ENCODE peak calls at places on chromosome 22, in five cellular contexts. H is body of pancreas, V is fibroblast of lung, N is uterus, I is GM23248. E is an unnamed sample.

GRCh38 chr22:26047516-26047915 is 121.7 kb upstream of the SEZ6L start:
- DNase-seq in V (no peak), I (no peak), N (no peak), H (no peak), E (no peak)

GRCh38 chr22:33697640-33698039 is 222.6 kb downstream of the LARGE1 start:
- DNase-seq in V (no peak), N (no peak), I (peak; percentile 46), H (no peak), E (peak; percentile 93)

GRCh38 chr22:27260087-27260730 is 541.3 kb downstream of the MN1 start:
- DNase-seq in I (no peak), V (no peak), N (no peak), H (no peak), E (no peak)

GRCh38 chr22:21641417-21641794 is 696 bp upstream of the SDF2L1 start:
- DNase-seq in H (peak; percentile 60), N (no peak), I (peak; percentile 74), V (peak; percentile 51), E (no peak)

GRCh38 chr22:17483670-17484372 is 79.5 kb upstream of the SLC25A18 start:
- DNase-seq in I (no peak), N (no peak), H (no peak), V (no peak), E (no peak)

GRCh38 chr22:30299322-30299721 is 10.0 kb upstream of the CASTOR1 start:
- DNase-seq in I (no peak), H (no peak), N (no peak), V (no peak), E (no peak)

GRCh38 chr22:19708323-19709011 is 5.8 kb upstream of the SEPTIN5 start:
- DNase-seq in N (no peak), V (no peak), H (no peak), I (no peak), E (no peak)

GRCh38 chr22:40043793-40044101 is 49.0 kb downstream of the FAM83F start:
- DNase-seq in I (no peak), V (no peak), N (no peak), H (no peak), E (no peak)

GRCh38 chr22:43186272-43187170 is at the start of gene TTLL12:
- DNase-seq in I (peak; percentile 83), H (peak; percentile 60), N (no peak), V (peak; percentile 36), E (no peak)

DNA sequence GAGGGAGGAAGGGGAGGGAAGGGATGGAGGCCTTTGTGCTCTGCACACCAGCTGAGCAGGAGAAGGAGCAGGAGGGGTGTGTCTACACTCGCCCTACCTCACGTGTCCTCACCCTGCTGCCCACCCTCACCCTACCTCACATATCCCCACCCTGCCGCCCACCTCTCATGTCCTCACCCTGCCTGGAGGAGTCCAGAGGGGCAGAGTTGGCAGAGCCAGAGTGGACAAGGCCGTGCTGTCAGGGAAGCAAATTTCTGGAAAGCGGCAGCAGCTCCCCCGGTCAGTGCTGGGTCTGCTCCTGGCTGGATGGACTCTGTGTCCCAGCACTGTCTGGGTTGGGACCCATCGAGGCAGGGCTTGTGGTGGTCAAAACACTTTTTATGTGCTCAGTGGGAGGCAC is 799.6 kb downstream of the BRD1 start:
- DNase-seq in I (no peak), V (no peak), H (no peak), N (no peak), E (no peak)
- H3K9me3 ChIP-seq in I (no peaks in the 10 kb centered on the region), V (no peaks in the 10 kb centered on the region), H (no peaks in the 10 kb centered on the region), N (no peaks in the 10 kb centered on the region), E (no peaks in the 10 kb centered on the region)

GRCh38 chr22:50531546-50532352 is 1.9 kb upstream of the TYMP start:
- DNase-seq in H (peak; percentile 83), V (peak; percentile 58), N (peak; percentile 72), I (peak; percentile 88), E (peak; percentile 37)
- H3K4me3 ChIP-seq in H (no peak overlapping the region), V (peak overlapping the region; percentile 60), N (peak overlapping the region; percentile 39), I (peak overlapping the region; percentile 81), E (peak overlapping the region; percentile 41)

GRCh38 chr22:48712558-48712957 is 1115.1 kb downstream of the BRD1 start:
- DNase-seq in H (no peak), V (no peak), N (no peak), I (no peak), E (no peak)

GRCh38 chr22:48710410-48710809 is 1117.3 kb downstream of the BRD1 start:
- DNase-seq in V (no peak), N (no peak), H (no peak), I (no peak), E (no peak)

GRCh38 chr22:48711669-48712068 is 1116.0 kb downstream of the BRD1 start:
- DNase-seq in N (no peak), H (no peak), I (no peak), V (no peak), E (no peak)

GRCh38 chr22:48709976-48710375 is 1117.7 kb downstream of the BRD1 start:
- DNase-seq in I (no peak), V (no peak), N (no peak), H (no peak), E (no peak)

GRCh38 chr22:48711031-48711431 is 1116.6 kb downstream of the BRD1 start:
- DNase-seq in N (no peak), H (no peak), V (no peak), I (no peak), E (no peak)
- H3K9me3 ChIP-seq in N (no peaks in the 10 kb centered on the region), H (no peaks in the 10 kb centered on the region), V (no peaks in the 10 kb centered on the region), I (no peaks in the 10 kb centered on the region), E (no peaks in the 10 kb centered on the region)

GRCh38 chr22:37485006-37485713 is 1.0 kb downstream of the MFNG start:
- DNase-seq in N (no peak), H (no peak), V (no peak), I (no peak), E (no peak)

GRCh38 chr22:37485714-37486223 is 415 bp downstream of the MFNG start:
- DNase-seq in H (no peak), V (no peak), N (no peak), I (no peak), E (no peak)

GRCh38 chr22:37483594-37484114 is 2.5 kb downstream of the MFNG start:
- DNase-seq in I (peak; percentile 33), H (no peak), V (no peak), N (no peak), E (no peak)

GRCh38 chr22:37483050-37483449 is 3.1 kb downstream of the MFNG start:
- DNase-seq in V (no peak), N (no peak), H (no peak), I (no peak), E (no peak)

DNA sequence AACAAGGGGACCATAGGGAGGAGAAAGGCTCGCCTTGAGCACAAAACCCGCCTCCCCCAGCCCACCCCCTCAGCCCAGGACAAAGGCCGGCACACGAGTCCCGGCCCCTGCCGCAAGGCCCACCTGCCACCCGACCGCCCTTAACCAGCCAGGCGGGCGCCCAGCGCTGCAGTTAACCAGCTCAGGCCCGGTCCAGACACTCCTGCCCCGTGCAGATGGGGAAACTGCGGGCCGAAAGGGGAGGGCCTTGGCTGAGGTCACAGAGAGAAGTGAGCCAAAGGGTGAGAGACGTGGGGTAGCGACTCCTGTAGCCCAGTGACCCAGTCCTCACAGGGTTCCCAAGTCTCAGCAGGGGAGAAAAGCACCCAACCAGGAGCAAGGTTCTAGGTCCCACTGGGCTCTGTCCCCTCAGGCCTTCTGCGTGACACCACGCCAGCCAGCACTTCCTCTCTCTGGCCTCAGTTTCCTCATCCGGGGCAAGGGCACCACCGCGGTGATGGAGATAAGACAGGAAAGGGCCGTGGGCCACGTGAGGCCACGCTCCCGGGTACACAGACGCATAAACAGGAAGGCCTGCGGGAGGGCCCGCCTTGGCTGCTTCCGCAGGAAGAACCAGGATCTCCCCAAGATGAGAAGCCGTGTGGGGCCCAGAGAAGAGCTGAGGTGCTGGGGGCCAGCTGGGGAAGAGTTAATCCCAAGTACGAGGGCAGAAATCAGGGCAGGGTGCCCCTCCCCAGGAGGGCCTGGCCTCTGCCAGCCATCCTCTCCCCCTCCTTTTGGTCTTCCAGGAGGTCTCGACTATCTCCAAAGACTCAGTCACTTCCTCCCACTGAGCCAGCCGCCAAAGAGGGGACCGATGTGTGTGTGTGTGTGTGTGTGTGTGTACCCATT is 1.8 kb downstream of the MFNG start:
- DNase-seq in H (no peak), N (peak; percentile 61), V (no peak), I (no peak), E (no peak)
- H3K4me3 ChIP-seq in H (no peak overlapping the region), N (no peak overlapping the region), V (no peak overlapping the region), I (no peak overlapping the region), E (no peak overlapping the region)

E was measured in SJSA1.